ENCODE peak calls at places on chromosomes 7 and 10, in four cellular contexts. One of them, this sample, is unnamed.

GRCh38 chr10:70603439-70603778 is 868 bp upstream of the PRF1 start:
- DNase-seq in fibroblast of the aortic adventitia: no peak
- DNase-seq in M059J: no peak
- DNase-seq in GM03348: no peak
- DNase-seq in this sample: no peak

GRCh38 chr7:6409991-6410693 is 37.6 kb downstream of the DAGLB start:
- DNase-seq in fibroblast of the aortic adventitia: no peak
- DNase-seq in M059J: no peak
- DNase-seq in GM03348: no peak
- DNase-seq in this sample: no peak

GRCh38 chr10:44966816-44967509 is 7.4 kb downstream of the RASSF4 start:
- DNase-seq in fibroblast of the aortic adventitia: no peak
- DNase-seq in M059J: no peak
- DNase-seq in GM03348: no peak
- DNase-seq in this sample: no peak

GRCh38 chr10:35007858-35008301 is 82.3 kb downstream of the CUL2 start:
- DNase-seq in fibroblast of the aortic adventitia: no peak
- DNase-seq in M059J: peak; percentile 49
- DNase-seq in GM03348: no peak
- DNase-seq in this sample: no peak

GRCh38 chr10:107614939-107615665 is 450.6 kb upstream of the SORCS1 start:
- DNase-seq in fibroblast of the aortic adventitia: no peak
- DNase-seq in M059J: peak; percentile 45
- DNase-seq in GM03348: no peak
- DNase-seq in this sample: no peak

GRCh38 chr7:44211126-44211675 is 10.4 kb downstream of the YKT6 start:
- DNase-seq in fibroblast of the aortic adventitia: no peak
- DNase-seq in M059J: no peak
- DNase-seq in GM03348: no peak
- DNase-seq in this sample: no peak

GRCh38 chr7:30068117-30068516 is 39.9 kb downstream of the PLEKHA8 start:
- DNase-seq in fibroblast of the aortic adventitia: peak; percentile 90
- DNase-seq in M059J: peak; percentile 56
- DNase-seq in GM03348: peak; percentile 77
- DNase-seq in this sample: no peak

GRCh38 chr7:23377134-23377533 is 78.0 kb downstream of the MALSU1 start:
- DNase-seq in fibroblast of the aortic adventitia: peak; percentile 43
- DNase-seq in M059J: peak; percentile 63
- DNase-seq in GM03348: no peak
- DNase-seq in this sample: no peak

GRCh38 chr10:5645375-5645774 is 21.0 kb downstream of the ASB13 start:
- DNase-seq in fibroblast of the aortic adventitia: no peak
- DNase-seq in M059J: no peak
- DNase-seq in GM03348: no peak
- DNase-seq in this sample: no peak

GRCh38 chr7:94882891-94883290 is 24.5 kb upstream of the PPP1R9A start:
- DNase-seq in fibroblast of the aortic adventitia: no peak
- DNase-seq in M059J: peak; percentile 17
- DNase-seq in GM03348: no peak
- DNase-seq in this sample: no peak

GRCh38 chr10:51832652-51833383 is 133.4 kb upstream of the CSTF2T start:
- DNase-seq in fibroblast of the aortic adventitia: peak; percentile 68
- DNase-seq in M059J: peak; percentile 80
- DNase-seq in GM03348: peak; percentile 19
- DNase-seq in this sample: no peak

GRCh38 chr10:77456414-77456813 is 181.2 kb downstream of the KCNMA1 start:
- DNase-seq in fibroblast of the aortic adventitia: peak; percentile 13
- DNase-seq in M059J: peak; percentile 17
- DNase-seq in GM03348: no peak
- DNase-seq in this sample: peak; percentile 65

GRCh38 chr7:150380463-150380862 is 1.3 kb downstream of the ZNF775 start:
- DNase-seq in fibroblast of the aortic adventitia: no peak
- DNase-seq in M059J: no peak
- DNase-seq in GM03348: no peak
- DNase-seq in this sample: no peak

GRCh38 chr7:139095194-139095659 is 14.3 kb downstream of the ZC3HAV1 start:
- DNase-seq in fibroblast of the aortic adventitia: no peak
- DNase-seq in M059J: no peak
- DNase-seq in GM03348: no peak
- DNase-seq in this sample: no peak

GRCh38 chr10:5343561-5343960 is 21.2 kb upstream of the UCN3 start:
- DNase-seq in fibroblast of the aortic adventitia: no peak
- DNase-seq in M059J: peak; percentile 42
- DNase-seq in GM03348: no peak
- DNase-seq in this sample: no peak

GRCh38 chr10:78648256-78648860 is 420.4 kb upstream of the ZMIZ1 start:
- DNase-seq in fibroblast of the aortic adventitia: peak; percentile 54
- DNase-seq in M059J: peak; percentile 25
- DNase-seq in GM03348: peak; percentile 71
- DNase-seq in this sample: no peak

GRCh38 chr10:70032667-70033066 is 20.0 kb upstream of the MACROH2A2 start:
- DNase-seq in fibroblast of the aortic adventitia: no peak
- DNase-seq in M059J: no peak
- DNase-seq in GM03348: no peak
- DNase-seq in this sample: no peak

GRCh38 chr7:81769891-81770818 is at the start of gene HGF:
- DNase-seq in fibroblast of the aortic adventitia: peak; percentile 91
- DNase-seq in M059J: peak; percentile 40
- DNase-seq in GM03348: peak; percentile 73
- DNase-seq in this sample: peak; percentile 40

GRCh38 chr7:33716581-33717477 is 188.5 kb upstream of the BMPER start:
- DNase-seq in fibroblast of the aortic adventitia: peak; percentile 83
- DNase-seq in M059J: peak; percentile 55
- DNase-seq in GM03348: peak; percentile 66
- DNase-seq in this sample: peak; percentile 59

GRCh38 chr10:87068281-87068680 is 26.4 kb downstream of the GLUD1 start:
- DNase-seq in fibroblast of the aortic adventitia: no peak
- DNase-seq in M059J: no peak
- DNase-seq in GM03348: no peak
- DNase-seq in this sample: no peak

GRCh38 chr7:1071731-1072254 is 16.1 kb upstream of the GPER1 start:
- DNase-seq in fibroblast of the aortic adventitia: no peak
- DNase-seq in M059J: no peak
- DNase-seq in GM03348: no peak
- DNase-seq in this sample: no peak

GRCh38 chr7:148540041-148540738 is 50.4 kb upstream of the C7orf33 start:
- DNase-seq in fibroblast of the aortic adventitia: peak; percentile 91
- DNase-seq in M059J: peak; percentile 77
- DNase-seq in GM03348: peak; percentile 81
- DNase-seq in this sample: peak; percentile 8

GRCh38 chr10:2020841-2021240 is 283.5 kb upstream of the ADARB2 start:
- DNase-seq in fibroblast of the aortic adventitia: no peak
- DNase-seq in M059J: no peak
- DNase-seq in GM03348: no peak
- DNase-seq in this sample: no peak

GRCh38 chr10:119489572-119490326 is 52.8 kb downstream of the RGS10 start:
- DNase-seq in fibroblast of the aortic adventitia: peak; percentile 32
- DNase-seq in M059J: peak; percentile 37
- DNase-seq in GM03348: peak; percentile 86
- DNase-seq in this sample: peak; percentile 71

GRCh38 chr7:130897515-130898419 is 163.8 kb upstream of the KLF14 start:
- DNase-seq in fibroblast of the aortic adventitia: no peak
- DNase-seq in M059J: peak; percentile 72
- DNase-seq in GM03348: no peak
- DNase-seq in this sample: no peak

GRCh38 chr10:44313706-44314307 is 71.1 kb downstream of the CXCL12 start:
- DNase-seq in fibroblast of the aortic adventitia: no peak
- DNase-seq in M059J: peak; percentile 23
- DNase-seq in GM03348: no peak
- DNase-seq in this sample: no peak

GRCh38 chr7:97179454-97180104 is 62.1 kb downstream of the SDHAF3 start:
- DNase-seq in fibroblast of the aortic adventitia: peak; percentile 79
- DNase-seq in M059J: peak; percentile 68
- DNase-seq in GM03348: peak; percentile 76
- DNase-seq in this sample: peak; percentile 63

GRCh38 chr7:55101359-55101758 is 82.5 kb downstream of the EGFR start:
- DNase-seq in fibroblast of the aortic adventitia: no peak
- DNase-seq in M059J: no peak
- DNase-seq in GM03348: no peak
- DNase-seq in this sample: no peak

GRCh38 chr10:103921248-103921647 is 3.3 kb upstream of the STN1 start:
- DNase-seq in fibroblast of the aortic adventitia: no peak
- DNase-seq in M059J: no peak
- DNase-seq in GM03348: no peak
- DNase-seq in this sample: no peak

GRCh38 chr7:66930341-66930740 is 9.3 kb downstream of the TMEM248 start:
- DNase-seq in fibroblast of the aortic adventitia: peak; percentile 21
- DNase-seq in M059J: peak; percentile 32
- DNase-seq in GM03348: no peak
- DNase-seq in this sample: peak; percentile 28

GRCh38 chr7:108181073-108181985 is 51.2 kb upstream of the LAMB4 start:
- DNase-seq in fibroblast of the aortic adventitia: peak; percentile 86
- DNase-seq in M059J: peak; percentile 57
- DNase-seq in GM03348: peak; percentile 66
- DNase-seq in this sample: peak; percentile 68

GRCh38 chr10:130573446-130573845 is 437.3 kb downstream of the GLRX3 start:
- DNase-seq in fibroblast of the aortic adventitia: no peak
- DNase-seq in M059J: no peak
- DNase-seq in GM03348: no peak
- DNase-seq in this sample: no peak

GRCh38 chr7:87217983-87218653 is 1.4 kb downstream of the TMEM243 start:
- DNase-seq in fibroblast of the aortic adventitia: no peak
- DNase-seq in M059J: no peak
- DNase-seq in GM03348: no peak
- DNase-seq in this sample: no peak